ENCODE peak calls at places on chromosomes 1 and 21, in eight cellular contexts. T is CD8-positive, alpha-beta T cell; O is uterus; F is HFFc6; D is activated B cell treated with CpG ODN at 0.5 μM for 24 hours; Z is lower lobe of right lung; I is lower leg skin; V is ascending aorta. M is an unnamed sample.

GRCh38 chr21:45138199-45139002 is 64.0 kb downstream of the ADARB1 start:
- DNase-seq in T (peak; percentile 68), O (peak; percentile 72), F (peak; percentile 26), D (peak; percentile 54), Z (peak; percentile 83), I (no peak), V (peak; percentile 82), M (no peak)

GRCh38 chr1:90356101-90356500 is 361.0 kb downstream of the BARHL2 start:
- DNase-seq in T (no peak), O (no peak), F (no peak), D (no peak), Z (no peak), I (no peak), V (no peak), M (no peak)

GRCh38 chr1:90780981-90781380 is 63.9 kb upstream of the BARHL2 start:
- DNase-seq in T (no peak), O (no peak), F (no peak), D (no peak), Z (no peak), I (no peak), V (no peak), M (no peak)

GRCh38 chr1:231686384-231686783 is 59.8 kb downstream of the DISC1 start:
- DNase-seq in T (no peak), O (no peak), F (no peak), D (no peak), Z (no peak), I (no peak), V (no peak), M (no peak)

GRCh38 chr1:201481761-201482493 is 12.9 kb upstream of the PHLDA3 start:
- DNase-seq in T (peak; percentile 74), O (peak; percentile 91), F (peak; percentile 66), D (peak; percentile 73), Z (peak; percentile 90), I (no peak), V (peak; percentile 89), M (peak; percentile 89)

GRCh38 chr1:84835169-84835568 is 57.8 kb downstream of the LPAR3 start:
- DNase-seq in T (no peak), O (no peak), F (no peak), D (no peak), Z (no peak), I (no peak), V (no peak), M (no peak)

GRCh38 chr1:232510367-232511110 is 119.4 kb downstream of the SIPA1L2 start:
- DNase-seq in T (no peak), O (no peak), F (no peak), D (no peak), Z (no peak), I (no peak), V (no peak), M (no peak)

GRCh38 chr1:182784556-182785171 is 4.9 kb upstream of the NPL start:
- DNase-seq in T (no peak), O (peak; percentile 24), F (peak; percentile 58), D (no peak), Z (no peak), I (no peak), V (no peak), M (no peak)

GRCh38 chr1:200409761-200410565 is at the start of gene ZNF281:
- DNase-seq in T (peak; percentile 97), O (peak; percentile 91), F (peak; percentile 91), D (peak; percentile 93), Z (peak; percentile 97), I (peak; percentile 89), V (peak; percentile 96), M (peak; percentile 96)
- TF ChIP-seq CTCF in T (no peak), O (no peak), F (no peak), D (no peak), Z (no peak), I (no peak), V (no peak), M (no peak)

GRCh38 chr1:229625893-229626831 is at the start of the genes TAF5L and URB2:
- DNase-seq in T (peak; percentile 82), O (peak; percentile 78), F (peak; percentile 81), D (peak; percentile 86), Z (peak; percentile 92), I (peak; percentile 72), V (peak; percentile 93), M (peak; percentile 94)
- TF ChIP-seq CTCF in T (no peak), O (no peak), F (peak; percentile 33), D (no peak), Z (no peak), I (no peak), V (peak; percentile 28), M (no peak)

DNA sequence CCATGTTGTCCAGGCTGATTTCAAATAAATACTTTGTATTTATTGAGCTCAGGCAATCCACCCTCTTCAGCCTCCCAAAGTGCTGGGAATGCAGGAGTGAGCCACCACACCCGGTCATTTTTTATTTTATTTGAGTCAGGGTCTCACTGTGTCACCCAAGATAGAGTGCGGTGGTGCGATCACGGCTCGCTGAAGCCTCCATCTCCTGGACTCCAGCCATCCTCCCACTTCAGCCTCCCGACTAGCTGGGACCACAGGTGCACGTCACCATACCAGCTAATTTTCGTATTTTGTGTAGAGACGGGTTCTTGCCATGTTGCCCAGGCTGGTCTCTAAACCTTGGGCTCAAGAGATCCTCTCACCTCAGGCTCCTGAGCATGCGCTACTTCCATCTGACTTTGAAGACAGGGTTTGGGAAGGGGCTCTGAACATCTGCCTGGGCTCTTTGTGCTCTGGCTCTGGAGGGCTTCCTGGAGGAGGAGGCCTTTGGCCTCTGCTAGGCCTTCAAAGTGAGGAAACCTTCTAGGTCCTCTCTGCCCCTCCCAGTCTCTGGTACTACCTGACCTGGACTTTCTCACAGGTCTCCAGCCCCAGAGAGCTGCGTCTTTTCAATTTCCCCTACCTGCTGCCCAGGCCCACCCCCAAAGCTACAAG is 5.8 kb downstream of the HSPB7 start:
- DNase-seq in T (no peak), O (no peak), F (no peak), D (no peak), Z (no peak), I (no peak), V (no peak), M (no peak)
- TF ChIP-seq CTCF in T (no peak), O (no peak), F (no peak), D (no peak), Z (no peak), I (no peak), V (no peak), M (no peak)

GRCh38 chr1:28173980-28174297 is 2.6 kb downstream of the PTAFR start:
- DNase-seq in T (no peak), O (no peak), F (no peak), D (no peak), Z (peak; percentile 43), I (no peak), V (no peak), M (no peak)

GRCh38 chr1:28180310-28181305 is 4.1 kb upstream of the PTAFR start:
- DNase-seq in T (no peak), O (no peak), F (no peak), D (no peak), Z (peak; percentile 41), I (no peak), V (no peak), M (no peak)

GRCh38 chr1:28178690-28179485 is 2.4 kb upstream of the PTAFR start:
- DNase-seq in T (no peak), O (no peak), F (no peak), D (no peak), Z (peak; percentile 11), I (no peak), V (no peak), M (no peak)

GRCh38 chr1:28173151-28173979 is 3.1 kb downstream of the PTAFR start:
- DNase-seq in T (no peak), O (no peak), F (no peak), D (no peak), Z (peak; percentile 22), I (no peak), V (no peak), M (no peak)

DNA sequence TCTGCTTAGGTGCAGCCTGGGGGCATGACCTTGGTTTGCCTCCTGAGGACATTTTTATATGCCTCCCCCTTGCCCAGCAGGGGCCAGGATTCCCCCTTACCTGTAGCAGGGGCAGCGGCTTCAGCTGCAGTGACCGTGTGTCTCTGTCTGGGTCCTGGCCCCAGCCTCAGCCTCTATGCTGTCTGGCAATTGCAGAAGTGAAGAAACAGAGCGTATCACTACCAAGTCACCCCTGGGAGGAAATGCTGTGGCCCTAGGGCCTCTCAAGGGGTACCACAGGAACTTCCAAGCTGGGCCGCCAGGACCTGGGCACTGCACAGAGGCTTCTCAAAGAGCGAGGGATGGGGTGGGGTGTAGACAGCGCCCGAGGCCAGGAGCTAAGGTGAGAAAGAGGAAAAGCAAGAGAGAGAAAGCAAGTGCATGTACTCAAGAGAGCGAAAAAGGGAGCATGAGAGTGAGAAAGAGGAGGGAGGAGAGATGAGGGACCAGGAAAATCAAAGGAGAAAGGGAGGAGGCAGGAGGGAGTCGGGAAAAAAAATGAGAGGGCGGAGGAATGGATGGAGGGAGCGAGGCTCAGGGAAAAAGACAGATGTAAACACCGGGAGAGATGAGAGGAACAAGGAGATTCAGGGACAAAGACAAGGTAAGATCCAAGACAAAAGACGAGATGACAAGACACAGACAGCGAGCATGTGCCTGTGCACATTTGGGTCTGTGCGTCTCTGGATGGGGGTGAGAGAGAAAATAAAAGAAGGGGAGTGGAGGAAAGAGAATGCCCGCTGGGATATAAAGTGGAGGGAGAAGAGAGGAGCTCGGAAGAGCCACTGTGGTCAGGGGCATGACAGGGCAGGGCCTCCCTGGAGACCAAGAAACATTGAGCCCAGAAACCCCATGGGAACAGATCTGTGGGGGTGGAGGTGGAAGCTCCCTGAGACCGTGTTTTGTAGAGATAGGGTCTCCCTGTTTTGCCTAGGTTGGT is at the start of gene PTAFR:
- DNase-seq in T (no peak), O (no peak), F (no peak), D (peak; percentile 56), Z (peak; percentile 76), I (no peak), V (no peak), M (no peak)
- TF ChIP-seq CTCF in T (no peak), O (no peak), F (no peak), D (no peak), Z (no peak), I (no peak), V (no peak), M (no peak)

DNA sequence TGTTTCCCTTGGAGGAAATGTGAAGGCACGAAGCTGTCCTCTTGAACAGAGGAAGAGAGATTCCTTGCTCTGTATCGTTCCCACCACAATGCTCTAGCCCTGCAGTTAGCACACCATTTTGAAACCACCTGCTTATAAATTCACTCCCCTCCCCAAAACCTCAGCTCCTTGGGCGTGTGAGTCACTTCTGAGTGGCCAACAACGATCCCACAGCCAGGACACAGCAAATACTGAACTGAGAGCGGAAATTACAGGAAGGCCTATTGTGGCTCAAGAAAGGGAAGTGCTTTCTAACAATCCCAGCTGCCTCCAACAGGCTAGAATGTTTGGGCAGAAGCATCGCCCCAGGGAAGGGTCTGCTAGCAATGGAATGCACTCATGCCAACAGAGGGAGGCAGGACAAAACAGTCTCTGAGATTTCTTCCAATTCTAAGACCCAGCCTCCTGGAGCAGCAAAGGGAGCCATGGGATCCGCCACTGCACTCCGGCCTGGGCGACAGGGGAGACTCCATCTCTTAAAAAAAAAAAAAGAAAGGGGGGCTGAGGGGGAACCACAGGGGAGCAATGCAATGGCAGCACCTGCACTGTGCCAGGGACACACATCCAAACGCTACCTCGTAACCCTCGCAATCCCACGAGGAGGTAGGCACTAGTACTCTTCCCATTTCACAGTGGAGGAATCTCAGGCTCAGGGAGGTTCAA is 1.9 kb downstream of the TMEM53 start:
- DNase-seq in T (no peak), O (no peak), F (peak; percentile 40), D (no peak), Z (peak; percentile 66), I (peak; percentile 48), V (peak; percentile 74), M (no peak)
- TF ChIP-seq CTCF in T (no peak), O (no peak), F (no peak), D (no peak), Z (no peak), I (no peak), V (no peak), M (no peak)